ENCODE peak calls at places on chromosomes 7 and 10, in nine cellular contexts. G is esophagus muscularis mucosa, F is vagina, A is spleen, P is K562, K is sigmoid colon, E is esophagus squamous epithelium, S is breast epithelium, R is A549. O is an unnamed sample.

GRCh38 chr7:105871142-105871541 is 5.3 kb downstream of the ATXN7L1 start:
- DNase-seq in G (no peak), F (no peak), A (no peak), P (no peak), K (no peak), E (no peak), S (no peak), R (no peak), O (no peak)

GRCh38 chr7:128105228-128106022 is 74.2 kb upstream of the LRRC4 start:
- DNase-seq in G (no peak), F (no peak), A (peak), P (no peak), K (peak), E (no peak), S (no peak), R (no peak), O (no peak)

GRCh38 chr10:75071164-75071489 is 40.3 kb upstream of the SAMD8 start:
- DNase-seq in G (no peak), F (no peak), A (peak), P (no peak), K (no peak), E (no peak), S (no peak), R (no peak), O (no peak)

GRCh38 chr7:127683776-127684681 is 32.0 kb downstream of the SND1 start:
- DNase-seq in G (no peak), F (no peak), A (no peak), P (no peak), K (no peak), E (no peak), S (no peak), R (no peak), O (no peak)

GRCh38 chr10:15368456-15368855 is 2.6 kb downstream of the FAM171A1 start:
- DNase-seq in G (no peak), F (no peak), A (no peak), P (no peak), K (no peak), E (no peak), S (no peak), R (no peak), O (no peak)

GRCh38 chr7:121931149-121931922 is 58.4 kb downstream of the PTPRZ1 start:
- DNase-seq in G (no peak), F (no peak), A (no peak), P (no peak), K (no peak), E (no peak), S (no peak), R (no peak), O (no peak)

GRCh38 chr7:3880221-3880935 is 579.3 kb downstream of the SDK1 start:
- DNase-seq in G (peak), F (no peak), A (no peak), P (no peak), K (no peak), E (no peak), S (no peak), R (no peak), O (no peak)

GRCh38 chr7:26199301-26200112 is 1.0 kb downstream of the HNRNPA2B1 start:
- DNase-seq in G (no peak), F (no peak), A (peak), P (peak), K (peak), E (peak), S (peak), R (peak), O (peak)

GRCh38 chr7:77501165-77501515 is 36.0 kb upstream of the PTPN12 start:
- DNase-seq in G (no peak), F (no peak), A (no peak), P (no peak), K (no peak), E (no peak), S (no peak), R (no peak), O (no peak)

GRCh38 chr10:70722820-70723424 is 50.6 kb downstream of the ADAMTS14 start:
- DNase-seq in G (no peak), F (no peak), A (no peak), P (no peak), K (no peak), E (no peak), S (no peak), R (peak), O (no peak)

GRCh38 chr10:47249881-47250280 is 50.1 kb upstream of the GDF10 start:
- DNase-seq in G (no peak), F (peak), A (no peak), P (no peak), K (no peak), E (no peak), S (peak), R (no peak), O (no peak)

GRCh38 chr10:34757933-34758332 is 57.2 kb downstream of the PARD3 start:
- DNase-seq in G (no peak), F (no peak), A (no peak), P (no peak), K (no peak), E (no peak), S (no peak), R (no peak), O (no peak)

GRCh38 chr10:128709975-128710794 is 584.0 kb upstream of the MKI67 start:
- DNase-seq in G (no peak), F (peak), A (no peak), P (no peak), K (no peak), E (no peak), S (peak), R (no peak), O (no peak)

GRCh38 chr10:95221124-95221523 is 27.1 kb downstream of the ACSM6 start:
- DNase-seq in G (no peak), F (no peak), A (no peak), P (no peak), K (no peak), E (no peak), S (no peak), R (peak), O (no peak)

GRCh38 chr10:132337019-132337418 is 5.0 kb downstream of the LRRC27 start:
- DNase-seq in G (no peak), F (peak), A (peak), P (no peak), K (peak), E (no peak), S (no peak), R (no peak), O (no peak)

GRCh38 chr7:143261901-143262300 is 1.3 kb upstream of the GSTK1 start:
- DNase-seq in G (no peak), F (no peak), A (no peak), P (peak), K (no peak), E (no peak), S (no peak), R (no peak), O (no peak)

GRCh38 chr10:24376731-24377130 is 167.8 kb downstream of the KIAA1217 start:
- DNase-seq in G (no peak), F (no peak), A (no peak), P (no peak), K (no peak), E (no peak), S (no peak), R (no peak), O (no peak)

GRCh38 chr7:23530355-23530754 is 1.4 kb downstream of the TRA2A start:
- DNase-seq in G (peak), F (no peak), A (no peak), P (peak), K (no peak), E (no peak), S (peak), R (peak), O (no peak)

GRCh38 chr10:19498348-19499290 is 317.6 kb upstream of the PLXDC2 start:
- DNase-seq in G (no peak), F (no peak), A (no peak), P (no peak), K (peak), E (no peak), S (no peak), R (no peak), O (peak)

GRCh38 chr7:14381306-14381705 is 391.8 kb upstream of the ETV1 start:
- DNase-seq in G (no peak), F (no peak), A (no peak), P (no peak), K (no peak), E (no peak), S (no peak), R (no peak), O (no peak)

GRCh38 chr10:3889961-3890522 is 105.0 kb upstream of the KLF6 start:
- DNase-seq in G (no peak), F (peak), A (no peak), P (no peak), K (no peak), E (no peak), S (no peak), R (peak), O (no peak)

GRCh38 chr10:93837783-93838677 is 55.7 kb upstream of the SLC35G1 start:
- DNase-seq in G (no peak), F (no peak), A (no peak), P (no peak), K (no peak), E (no peak), S (no peak), R (no peak), O (no peak)

GRCh38 chr7:157825325-157825724 is 488.5 kb downstream of the DNAJB6 start:
- DNase-seq in G (no peak), F (no peak), A (peak), P (no peak), K (no peak), E (no peak), S (no peak), R (no peak), O (no peak)

GRCh38 chr7:147809785-147810184 is 780.8 kb upstream of the C7orf33 start:
- DNase-seq in G (no peak), F (no peak), A (no peak), P (no peak), K (no peak), E (no peak), S (no peak), R (no peak), O (no peak)

GRCh38 chr10:118495499-118495898 is 99.9 kb downstream of the PRLHR start:
- DNase-seq in G (peak), F (peak), A (no peak), P (peak), K (no peak), E (no peak), S (no peak), R (no peak), O (no peak)

GRCh38 chr10:113961261-113961938 is 82.3 kb upstream of the ADRB1 start:
- DNase-seq in G (no peak), F (no peak), A (no peak), P (no peak), K (no peak), E (no peak), S (no peak), R (no peak), O (no peak)

GRCh38 chr7:114630186-114630824 is 215.7 kb downstream of the FOXP2 start:
- DNase-seq in G (no peak), F (no peak), A (no peak), P (no peak), K (no peak), E (no peak), S (no peak), R (no peak), O (no peak)

GRCh38 chr10:4763960-4764428 is 62.0 kb upstream of the AKR1E2 start:
- DNase-seq in G (no peak), F (no peak), A (no peak), P (no peak), K (no peak), E (no peak), S (no peak), R (no peak), O (no peak)

GRCh38 chr7:128210590-128211570 is 30.2 kb upstream of the LEP start:
- DNase-seq in G (no peak), F (no peak), A (no peak), P (no peak), K (peak), E (no peak), S (no peak), R (no peak), O (peak)

GRCh38 chr10:73818402-73818801 is 7.0 kb upstream of the NDST2 start:
- DNase-seq in G (no peak), F (no peak), A (peak), P (peak), K (no peak), E (no peak), S (no peak), R (no peak), O (no peak)

GRCh38 chr7:7979556-7979955 is 11.0 kb downstream of the GLCCI1 start:
- DNase-seq in G (no peak), F (no peak), A (no peak), P (no peak), K (no peak), E (no peak), S (no peak), R (no peak), O (no peak)

GRCh38 chr10:130137077-130137448 is 872 bp downstream of the GLRX3 start:
- DNase-seq in G (no peak), F (no peak), A (no peak), P (peak), K (no peak), E (no peak), S (no peak), R (peak), O (no peak)

GRCh38 chr7:123351506-123352225 is 151.9 kb upstream of the SLC13A1 start:
- DNase-seq in G (no peak), F (no peak), A (no peak), P (peak), K (no peak), E (no peak), S (no peak), R (no peak), O (no peak)

GRCh38 chr10:70931168-70931805 is 42.9 kb upstream of the PCBD1 start:
- DNase-seq in G (no peak), F (no peak), A (no peak), P (no peak), K (no peak), E (no peak), S (no peak), R (no peak), O (no peak)

GRCh38 chr10:227014-227413 is 91.8 kb downstream of the ZMYND11 start:
- DNase-seq in G (no peak), F (no peak), A (no peak), P (no peak), K (no peak), E (no peak), S (no peak), R (no peak), O (no peak)

GRCh38 chr7:99623091-99623693 is 6.4 kb downstream of the ZSCAN25 start:
- DNase-seq in G (peak), F (peak), A (no peak), P (no peak), K (no peak), E (no peak), S (peak), R (no peak), O (no peak)

GRCh38 chr10:95235676-95236067 is 41.6 kb downstream of the ACSM6 start:
- DNase-seq in G (no peak), F (no peak), A (no peak), P (no peak), K (no peak), E (no peak), S (no peak), R (no peak), O (no peak)

GRCh38 chr10:21502371-21502765 is 23.1 kb downstream of the SKIDA1 start:
- DNase-seq in G (no peak), F (no peak), A (no peak), P (no peak), K (no peak), E (no peak), S (no peak), R (no peak), O (no peak)
- H3K4me3 ChIP-seq in G (no peak), F (no peak), A (no peak), P (no peak), K (no peak), E (no peak), S (no peak), R (no peak), O (no peak)

GRCh38 chr7:74656421-74656910 is 1.1 kb upstream of the GTF2I start:
- DNase-seq in G (no peak), F (no peak), A (peak), P (peak), K (peak), E (no peak), S (peak), R (peak), O (no peak)

GRCh38 chr7:74655785-74656420 is 1.6 kb upstream of the GTF2I start:
- DNase-seq in G (no peak), F (no peak), A (no peak), P (peak), K (peak), E (no peak), S (no peak), R (no peak), O (no peak)

GRCh38 chr7:74655324-74655723 is 2.2 kb upstream of the GTF2I start:
- DNase-seq in G (no peak), F (no peak), A (no peak), P (peak), K (no peak), E (no peak), S (no peak), R (no peak), O (no peak)

GRCh38 chr7:74654811-74655210 is 2.7 kb upstream of the GTF2I start:
- DNase-seq in G (no peak), F (no peak), A (no peak), P (no peak), K (no peak), E (no peak), S (no peak), R (no peak), O (no peak)

GRCh38 chr7:74653686-74654181 is 3.8 kb upstream of the GTF2I start:
- DNase-seq in G (no peak), F (no peak), A (no peak), P (no peak), K (no peak), E (no peak), S (no peak), R (no peak), O (no peak)
- TF ChIP-seq POLR2A in G (no peak), F (no peak), A (no peak), P (no peak), K (no peak), E (no peak), S (no peak), R (no peak), O (no peak)

GRCh38 chr7:132066776-132067175 is 509.5 kb downstream of the PLXNA4 start:
- DNase-seq in G (no peak), F (no peak), A (no peak), P (no peak), K (no peak), E (no peak), S (no peak), R (no peak), O (no peak)
- H3K4me3 ChIP-seq in G (peak), F (no peak), A (no peak), P (no peak), K (no peak), E (no peak), S (no peak), R (no peak), O (no peak)

GRCh38 chr7:30136339-30136738 is 1.6 kb downstream of the MTURN start:
- DNase-seq in G (peak), F (no peak), A (peak), P (no peak), K (no peak), E (no peak), S (no peak), R (no peak), O (no peak)

GRCh38 chr7:30135551-30136271 is 925 bp downstream of the MTURN start:
- DNase-seq in G (peak), F (no peak), A (peak), P (no peak), K (peak), E (no peak), S (peak), R (peak), O (peak)

GRCh38 chr7:30135271-30135550 is 425 bp downstream of the MTURN start:
- DNase-seq in G (no peak), F (no peak), A (no peak), P (no peak), K (no peak), E (no peak), S (no peak), R (no peak), O (no peak)

GRCh38 chr7:30134011-30134410 is 775 bp upstream of the MTURN start:
- DNase-seq in G (peak), F (no peak), A (no peak), P (no peak), K (no peak), E (no peak), S (no peak), R (no peak), O (no peak)

GRCh38 chr7:30134523-30135270 is at the start of gene MTURN:
- DNase-seq in G (peak), F (no peak), A (peak), P (peak), K (peak), E (no peak), S (peak), R (peak), O (peak)
- TF ChIP-seq POLR2A in G (no peak), F (peak), A (no peak), P (no peak), K (no peak), E (peak), S (no peak), R (no peak), O (no peak)

DNA sequence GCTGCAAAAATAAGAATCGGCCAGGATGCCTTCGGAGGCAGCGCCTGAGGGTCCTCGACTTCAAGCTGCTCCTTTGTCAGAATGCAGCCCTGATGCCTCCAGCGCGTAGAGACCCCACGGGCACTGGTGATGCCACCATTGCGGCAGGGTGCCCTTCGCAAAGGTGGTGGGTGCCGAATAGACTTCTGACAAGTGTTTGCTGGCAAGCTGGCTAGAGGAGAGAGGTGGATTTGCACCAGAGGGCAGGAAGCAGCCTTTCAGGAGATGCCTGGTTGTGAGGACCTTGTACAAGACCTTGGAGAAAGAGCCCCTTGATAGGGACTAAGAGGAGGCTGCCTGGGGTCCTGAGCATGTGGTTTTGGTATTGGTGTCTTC is 103.2 kb upstream of the PPIF start:
- DNase-seq in G (no peak), F (no peak), A (no peak), P (no peak), K (no peak), E (no peak), S (no peak), R (no peak), O (no peak)
- H3K4me3 ChIP-seq in G (peak), F (peak), A (peak), P (no peak), K (peak), E (peak), S (peak), R (no peak), O (no peak)

GRCh38 chr7:113122657-113123252 is 4.4 kb upstream of the SMIM30 start:
- DNase-seq in G (no peak), F (no peak), A (no peak), P (no peak), K (no peak), E (no peak), S (no peak), R (no peak), O (no peak)
- TF ChIP-seq POLR2A in G (no peak), F (no peak), A (no peak), P (no peak), K (no peak), E (no peak), S (no peak), R (no peak), O (no peak)

GRCh38 chr10:29631049-29631339 is 3.8 kb downstream of the SVIL start:
- DNase-seq in G (peak), F (peak), A (no peak), P (no peak), K (no peak), E (no peak), S (peak), R (no peak), O (peak)

GRCh38 chr10:29636178-29636577 is 1.4 kb upstream of the SVIL start:
- DNase-seq in G (no peak), F (peak), A (no peak), P (no peak), K (no peak), E (no peak), S (no peak), R (peak), O (no peak)

GRCh38 chr10:29634764-29635625 is at the start of gene SVIL:
- DNase-seq in G (peak), F (peak), A (no peak), P (no peak), K (peak), E (no peak), S (peak), R (no peak), O (peak)

GRCh38 chr10:29635711-29636144 is 957 bp upstream of the SVIL start:
- DNase-seq in G (no peak), F (peak), A (no peak), P (no peak), K (no peak), E (no peak), S (no peak), R (peak), O (no peak)

GRCh38 chr10:29634105-29634504 is 666 bp downstream of the SVIL start:
- DNase-seq in G (no peak), F (no peak), A (no peak), P (no peak), K (no peak), E (no peak), S (peak), R (no peak), O (no peak)
- H3K4me3 ChIP-seq in G (peak), F (no peak), A (no peak), P (no peak), K (peak), E (peak), S (peak), R (no peak), O (no peak)

O was measured in lower leg skin.